ENCODE peak calls at places on chromosomes 2 and 18, in five cellular contexts. D is SK-N-SH, A is OCI-LY7, K is neural crest cell, B is HFF-Myc. N is an unnamed sample.

GRCh38 chr2:18791172-18791797 is 201.9 kb upstream of the NT5C1B start:
- DNase-seq in D (no peak), A (no peak), B (no peak), K (no peak), N (no peak)

GRCh38 chr2:238280083-238280816 is 8.2 kb downstream of the PER2 start:
- DNase-seq in B (no peak), K (no peak), A (no peak), D (no peak), N (no peak)

GRCh38 chr18:41624461-41624860 is 330.6 kb upstream of the PIK3C3 start:
- DNase-seq in B (no peak), A (no peak), K (no peak), D (no peak), N (no peak)

GRCh38 chr2:209298601-209299000 is 125.2 kb upstream of the MAP2 start:
- DNase-seq in B (no peak), A (no peak), D (no peak), K (no peak), N (no peak)

GRCh38 chr18:45667056-45667455 is 51.8 kb downstream of the SLC14A2 start:
- DNase-seq in K (no peak), A (no peak), D (no peak), B (no peak), N (no peak)

GRCh38 chr2:21008014-21008789 is 35.7 kb downstream of the APOB start:
- DNase-seq in A (no peak), K (no peak), D (no peak), B (no peak), N (no peak)

GRCh38 chr18:21112543-21113105 is 1.0 kb upstream of the ROCK1 start:
- DNase-seq in B (no peak), A (no peak), K (no peak), D (peak; percentile 7), N (no peak)

GRCh38 chr2:10835052-10835970 is 22.7 kb upstream of the PDIA6 start:
- DNase-seq in D (peak; percentile 82), A (peak; percentile 57), B (no peak), K (peak; percentile 83), N (no peak)

GRCh38 chr2:47254464-47254863 is 99.4 kb upstream of the STPG4 start:
- DNase-seq in B (no peak), D (no peak), A (peak; percentile 27), K (no peak), N (no peak)

GRCh38 chr2:36695746-36696415 is 626 bp upstream of the VIT start:
- DNase-seq in A (no peak), D (peak; percentile 60), B (peak; percentile 31), K (no peak), N (no peak)

GRCh38 chr2:30230855-30231725 is at the start of gene LBH:
- DNase-seq in A (peak; percentile 57), D (peak; percentile 98), B (no peak), K (peak; percentile 75), N (no peak)

GRCh38 chr18:58009166-58009565 is 34.9 kb upstream of the NEDD4L start:
- DNase-seq in B (no peak), K (no peak), D (no peak), A (no peak), N (no peak)

GRCh38 chr2:239182981-239183791 is 217.6 kb downstream of the HDAC4 start:
- DNase-seq in D (no peak), K (no peak), B (no peak), A (no peak), N (no peak)

GRCh38 chr2:71530246-71530986 is 77.1 kb downstream of the DYSF start:
- DNase-seq in K (peak; percentile 52), D (peak; percentile 83), A (peak; percentile 51), B (no peak), N (no peak)

GRCh38 chr2:118046628-118047210 is 32.8 kb upstream of the CCDC93 start:
- DNase-seq in A (peak; percentile 70), B (peak; percentile 10), D (peak; percentile 23), K (no peak), N (no peak)

GRCh38 chr2:12057436-12058166 is 311.2 kb downstream of the LPIN1 start:
- DNase-seq in K (no peak), D (no peak), A (peak; percentile 68), B (no peak), N (no peak)

GRCh38 chr2:236168110-236169067 is at the start of gene GBX2:
- DNase-seq in B (no peak), K (peak; percentile 61), A (no peak), D (peak; percentile 91), N (no peak)

GRCh38 chr2:134220525-134220924 is 33.3 kb upstream of the MGAT5 start:
- DNase-seq in D (no peak), B (no peak), K (no peak), A (no peak), N (no peak)

GRCh38 chr2:240917684-240918257 is 11.6 kb downstream of the CROCC2 start:
- DNase-seq in B (no peak), D (peak; percentile 73), A (no peak), K (no peak), N (no peak)

GRCh38 chr2:26580151-26580550 is 61.0 kb downstream of the CIB4 start:
- DNase-seq in A (no peak), B (no peak), K (no peak), D (peak; percentile 28), N (no peak)

GRCh38 chr2:177474904-177475474 is 82.4 kb downstream of the AGPS start:
- DNase-seq in B (peak; percentile 27), A (no peak), D (no peak), K (no peak), N (peak; percentile 3)

GRCh38 chr18:37222383-37223378 is 342.9 kb downstream of the CELF4 start:
- DNase-seq in B (no peak), A (no peak), K (no peak), D (no peak), N (no peak)

DNA sequence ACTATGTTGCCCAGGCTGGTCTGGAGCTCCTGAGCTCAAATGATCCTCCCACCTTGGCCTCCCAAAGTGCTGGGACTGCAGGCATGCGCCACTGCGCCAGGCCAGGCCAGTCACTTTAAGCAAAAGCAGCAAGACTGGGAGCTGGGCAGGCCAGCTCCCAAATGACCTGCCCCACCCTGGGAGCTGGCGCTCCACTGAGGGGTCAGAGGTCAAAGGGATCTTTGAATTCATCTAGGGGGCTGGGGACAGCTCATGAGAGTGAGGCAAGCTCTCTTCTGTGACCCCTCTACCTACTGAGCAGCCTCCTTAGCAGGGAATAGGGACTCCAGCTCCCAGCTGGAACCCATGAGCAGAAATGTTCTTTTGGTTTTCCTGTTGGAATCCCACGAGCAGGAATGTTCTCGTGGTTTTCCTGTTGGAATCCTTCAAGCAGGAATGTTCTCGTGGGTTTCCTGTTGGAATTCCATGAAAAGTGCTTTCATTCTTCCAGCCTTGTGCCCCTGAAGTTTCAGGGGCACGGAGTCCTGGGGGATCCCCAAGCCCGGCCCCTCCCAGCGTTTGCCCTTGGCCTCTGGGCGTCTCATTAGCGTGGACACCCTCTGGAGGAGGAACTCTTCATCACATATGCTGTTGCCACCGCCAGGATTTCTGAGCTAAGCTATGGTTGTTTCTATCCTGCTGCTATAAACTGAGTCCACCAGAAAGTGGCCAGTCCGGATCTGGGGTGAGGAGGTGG is 162.0 kb upstream of the HAAO start:
- DNase-seq in A (no peak), B (no peak), D (no peak), K (no peak), N (no peak)
- TF ChIP-seq CTCF in A (no peak), B (no peak), D (no peak), K (no peak), N (no peak)

GRCh38 chr2:215618145-215618544 is 182.3 kb upstream of the FN1 start:
- DNase-seq in A (no peak), D (no peak), K (no peak), B (no peak), N (no peak)

GRCh38 chr2:215620528-215620927 is 184.7 kb upstream of the FN1 start:
- DNase-seq in K (no peak), D (no peak), B (no peak), A (no peak), N (no peak)

GRCh38 chr2:215619022-215619958 is 183.4 kb upstream of the FN1 start:
- DNase-seq in B (peak; percentile 30), A (no peak), K (no peak), D (peak; percentile 57), N (no peak)

GRCh38 chr2:215621389-215621788 is 185.5 kb upstream of the FN1 start:
- DNase-seq in D (no peak), B (no peak), K (no peak), A (no peak), N (no peak)

DNA sequence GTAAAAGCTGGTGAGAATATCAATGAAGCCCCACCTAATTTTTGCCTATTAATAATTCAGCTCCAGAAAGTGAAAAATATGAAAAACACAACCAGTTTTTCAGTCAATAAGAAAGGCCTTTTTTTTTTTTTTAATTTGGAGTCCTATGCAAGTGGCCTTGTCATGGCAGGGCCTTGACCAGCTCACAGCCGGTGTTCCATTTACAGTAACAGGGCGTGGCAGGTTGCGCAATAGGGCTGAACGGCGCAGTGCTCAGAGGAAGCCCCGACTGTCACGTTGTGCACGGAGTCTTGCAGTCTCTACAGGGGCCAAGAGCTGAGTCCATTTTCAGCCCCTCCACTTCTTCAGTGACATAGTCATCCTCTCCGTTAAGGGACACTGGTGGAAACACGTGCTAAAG is 184.1 kb upstream of the FN1 start:
- DNase-seq in B (no peak), A (no peak), D (no peak), K (no peak), N (no peak)
- TF ChIP-seq CTCF in B (no peak), A (no peak), D (no peak), K (no peak), N (no peak)

DNA sequence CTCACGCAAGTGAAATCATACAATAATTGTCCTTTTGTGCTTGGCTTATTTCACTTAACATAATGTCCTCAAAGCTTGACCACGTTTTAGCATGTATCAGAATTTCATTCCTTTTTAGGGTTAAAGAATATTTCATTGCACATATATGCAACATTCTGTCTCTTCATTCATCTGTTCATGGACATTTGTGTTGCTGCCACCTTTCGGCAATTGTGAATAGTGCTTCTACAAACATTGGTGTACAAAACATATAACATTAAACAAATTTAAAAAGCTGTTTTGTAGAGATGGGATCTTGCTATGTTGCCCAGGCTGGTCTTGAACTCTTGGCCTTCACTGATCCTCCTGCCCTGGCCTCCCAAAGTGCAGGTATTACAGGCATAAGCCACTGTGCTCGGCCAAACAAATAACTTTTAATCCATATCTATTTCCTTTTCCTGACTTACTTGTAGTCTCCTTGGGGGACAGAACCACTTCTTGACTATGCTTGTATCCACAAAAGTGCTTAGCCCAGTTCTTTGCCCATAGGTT is 209.3 kb downstream of the SLC4A3 start:
- DNase-seq in D (no peak), A (peak; percentile 14), B (peak; percentile 20), K (no peak), N (peak; percentile 4)
- TF ChIP-seq CTCF in D (peak; percentile 69), A (peak; percentile 69), B (peak; percentile 36), K (peak; percentile 42), N (peak; percentile 59)

DNA sequence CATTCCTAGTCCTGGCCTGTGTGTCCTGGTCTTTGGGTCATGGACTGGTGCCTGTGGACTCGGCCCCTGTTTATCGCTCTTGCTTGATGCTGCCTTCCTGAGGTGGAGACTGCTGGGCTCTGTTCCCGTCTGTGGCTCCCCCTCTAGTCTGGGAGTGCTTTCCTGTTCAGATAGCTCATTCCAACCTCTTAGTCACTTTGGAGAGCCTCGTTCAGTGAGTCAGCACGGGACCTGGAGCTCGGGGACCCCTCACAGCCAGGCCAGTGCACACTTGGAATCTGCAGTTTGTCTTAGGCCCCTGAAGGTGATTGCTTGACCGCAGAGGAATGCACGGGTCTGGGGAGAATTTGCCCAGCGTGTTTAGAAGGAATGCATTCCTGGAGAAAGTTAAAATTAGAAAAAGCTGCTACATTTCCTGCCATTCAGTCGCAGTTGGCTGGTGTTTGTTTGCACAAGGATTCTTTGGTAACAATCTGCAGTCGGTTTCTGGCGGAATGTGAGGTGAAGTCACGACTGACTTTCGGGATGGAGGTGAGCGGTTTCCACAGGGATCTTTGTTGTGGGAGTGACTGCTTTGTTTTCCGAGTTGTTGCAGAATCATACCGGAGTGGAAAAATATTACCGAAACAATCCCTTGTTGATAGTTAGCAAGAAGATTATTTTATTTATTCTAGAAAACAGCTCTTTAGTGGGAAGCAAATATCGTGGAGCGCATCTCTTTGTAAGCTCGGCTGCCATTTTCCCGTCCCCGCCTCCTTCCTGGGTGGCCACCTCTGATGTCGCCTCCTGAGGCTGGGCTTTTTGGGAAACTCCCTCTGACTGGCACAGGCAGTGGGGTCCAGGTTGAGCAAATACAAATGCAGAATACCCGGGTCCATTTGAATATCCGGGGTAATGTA is 29.6 kb downstream of the SH3BP4 start:
- DNase-seq in B (peak; percentile 98), A (no peak), K (no peak), D (peak; percentile 58), N (peak; percentile 98)
- TF ChIP-seq CTCF in B (no peak), A (no peak), K (no peak), D (no peak), N (peak; percentile 29)

N was measured in AG09309.